ENCODE peak calls at places on chromosome 21, in seven cellular contexts. H is ovary, K is stomach, R is H1, E is lower leg skin, N is uterus, B is A549. J is an unnamed sample.

GRCh38 chr21:27480841-27481261 is 514.0 kb upstream of the ADAMTS5 start:
- DNase-seq in H (no peak), K (no peak), R (no peak), E (no peak), N (no peak), B (no peak), J (no peak)

GRCh38 chr21:43916691-43917514 is 51.9 kb downstream of the AGPAT3 start:
- DNase-seq in H (no peak), K (no peak), R (peak), E (no peak), N (no peak), B (no peak), J (no peak)

GRCh38 chr21:25560151-25560783 is 47.0 kb downstream of the MRPL39 start:
- DNase-seq in H (no peak), K (no peak), R (no peak), E (no peak), N (no peak), B (no peak), J (no peak)

GRCh38 chr21:31108969-31109368 is 70.7 kb upstream of the KRTAP19-8 start:
- DNase-seq in H (no peak), K (no peak), R (no peak), E (no peak), N (no peak), B (no peak), J (no peak)

GRCh38 chr21:38112219-38112789 is 144.5 kb upstream of the KCNJ15 start:
- DNase-seq in H (no peak), K (no peak), R (no peak), E (no peak), N (no peak), B (no peak), J (no peak)

GRCh38 chr21:34947122-34947534 is 102.0 kb downstream of the RUNX1 start:
- DNase-seq in H (no peak), K (no peak), R (no peak), E (no peak), N (no peak), B (no peak), J (no peak)

GRCh38 chr21:14088391-14088790 is 122.4 kb downstream of the LIPI start:
- DNase-seq in H (no peak), K (no peak), R (no peak), E (no peak), N (no peak), B (no peak), J (no peak)

GRCh38 chr21:42161957-42162681 is 56.8 kb upstream of the ABCG1 start:
- DNase-seq in H (no peak), K (no peak), R (no peak), E (no peak), N (no peak), B (no peak), J (no peak)

GRCh38 chr21:14616303-14617039 is 70.4 kb upstream of the SAMSN1 start:
- DNase-seq in H (no peak), K (no peak), R (no peak), E (no peak), N (no peak), B (no peak), J (no peak)

GRCh38 chr21:26449161-26449560 is 123.9 kb downstream of the CYYR1 start:
- DNase-seq in H (no peak), K (no peak), R (no peak), E (no peak), N (no peak), B (no peak), J (no peak)

GRCh38 chr21:38879912-38880577 is 74.3 kb downstream of the ETS2 start:
- DNase-seq in H (no peak), K (no peak), R (no peak), E (no peak), N (no peak), B (no peak), J (no peak)

GRCh38 chr21:38956006-38956405 is 150.3 kb downstream of the ETS2 start:
- DNase-seq in H (no peak), K (no peak), R (no peak), E (no peak), N (no peak), B (no peak), J (no peak)

GRCh38 chr21:40393091-40393490 is 453.9 kb downstream of the DSCAM start:
- DNase-seq in H (no peak), K (no peak), R (no peak), E (no peak), N (no peak), B (no peak), J (no peak)

GRCh38 chr21:32135401-32136363 is 143.2 kb downstream of the MIS18A start:
- DNase-seq in H (no peak), K (no peak), R (peak), E (no peak), N (no peak), B (no peak), J (no peak)

GRCh38 chr21:38797470-38797869 is 8.3 kb upstream of the ETS2 start:
- DNase-seq in H (no peak), K (no peak), R (no peak), E (no peak), N (no peak), B (peak), J (no peak)

GRCh38 chr21:37758997-37759396 is 157.3 kb downstream of the KCNJ6 start:
- DNase-seq in H (no peak), K (peak), R (peak), E (no peak), N (no peak), B (peak), J (no peak)

GRCh38 chr21:24147674-24148073 is 1459.6 kb downstream of the MRPL39 start:
- DNase-seq in H (no peak), K (no peak), R (no peak), E (no peak), N (no peak), B (no peak), J (no peak)

GRCh38 chr21:26098758-26099157 is 71.8 kb downstream of the APP start:
- DNase-seq in H (no peak), K (no peak), R (no peak), E (no peak), N (no peak), B (no peak), J (no peak)

DNA sequence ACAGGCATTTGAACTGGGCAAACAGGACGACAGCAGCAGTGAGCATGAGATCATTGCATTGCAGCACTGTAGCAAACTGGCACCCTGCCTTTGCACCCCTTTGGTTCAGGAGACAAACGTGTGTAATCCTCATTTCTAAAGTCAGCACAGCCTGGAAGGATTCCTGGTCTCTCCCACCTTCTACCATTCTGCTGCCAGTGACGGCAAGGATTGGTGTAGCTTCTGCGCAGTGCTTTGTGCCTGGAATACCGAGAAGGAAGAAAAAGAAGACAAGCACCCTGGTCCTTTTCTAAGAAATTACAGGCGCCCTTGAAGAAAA is 805.3 kb downstream of the USP25 start:
- DNase-seq in H (peak), K (peak), R (no peak), E (peak), N (peak), B (no peak), J (no peak)
- TF ChIP-seq POLR2A in H (peak), K (no peak), R (no peak), E (no peak), N (no peak), B (no peak), J (peak)

GRCh38 chr21:46190491-46191131 is 6.4 kb upstream of the SPATC1L start:
- DNase-seq in H (peak), K (no peak), R (no peak), E (peak), N (no peak), B (no peak), J (no peak)

GRCh38 chr21:46189959-46190490 is 5.8 kb upstream of the SPATC1L start:
- DNase-seq in H (peak), K (no peak), R (no peak), E (no peak), N (no peak), B (no peak), J (no peak)

GRCh38 chr21:46188226-46189212 is 4.3 kb upstream of the SPATC1L start:
- DNase-seq in H (peak), K (no peak), R (no peak), E (peak), N (peak), B (peak), J (no peak)

GRCh38 chr21:46187814-46188213 is 3.6 kb upstream of the SPATC1L start:
- DNase-seq in H (peak), K (no peak), R (no peak), E (no peak), N (no peak), B (no peak), J (no peak)

DNA sequence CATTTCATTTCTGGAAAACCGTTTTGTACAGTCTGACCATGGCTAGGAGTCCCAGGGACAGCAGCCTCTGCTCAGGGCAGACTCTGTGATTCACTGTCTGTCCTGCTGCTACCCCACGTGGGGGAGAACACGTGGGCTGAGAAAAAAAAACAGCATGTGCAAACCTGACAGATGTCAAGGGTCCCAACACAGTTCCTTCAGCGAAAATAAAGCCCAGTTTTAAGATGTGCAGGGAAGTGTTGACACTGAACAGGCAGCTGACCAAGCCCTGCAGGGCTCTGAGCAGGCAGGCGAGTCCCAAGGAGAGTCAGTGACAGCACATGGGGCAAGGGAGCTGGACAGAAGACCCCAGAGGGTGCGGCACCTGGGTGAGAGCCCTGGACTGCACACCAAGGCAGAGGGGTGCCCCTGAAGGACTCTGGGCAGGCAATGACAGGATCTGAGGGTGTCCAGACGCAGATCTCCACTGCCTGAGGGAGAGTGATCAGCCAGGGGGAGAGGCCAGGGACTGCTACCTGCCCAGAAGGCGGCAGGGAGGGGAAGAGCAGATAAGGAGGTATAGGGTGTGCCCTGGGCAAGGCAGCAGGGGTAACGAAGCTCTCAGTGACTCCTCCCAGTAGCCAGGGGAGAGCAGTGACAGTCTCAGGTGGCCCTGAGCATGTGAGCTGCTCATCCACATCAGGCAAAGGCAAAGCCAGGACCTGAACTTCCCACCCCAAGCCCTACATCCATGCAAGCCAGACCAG is 5.1 kb upstream of the SPATC1L start:
- DNase-seq in H (peak), K (no peak), R (no peak), E (no peak), N (no peak), B (no peak), J (no peak)
- TF ChIP-seq POLR2A in H (no peak), K (no peak), R (no peak), E (no peak), N (no peak), B (no peak), J (no peak)

GRCh38 chr21:45326169-45326833 is 38.6 kb upstream of the POFUT2 start:
- DNase-seq in H (peak), K (no peak), R (no peak), E (no peak), N (no peak), B (no peak), J (no peak)
- TF ChIP-seq POLR2A in H (no peak), K (no peak), R (no peak), E (no peak), N (no peak), B (no peak), J (no peak)

DNA sequence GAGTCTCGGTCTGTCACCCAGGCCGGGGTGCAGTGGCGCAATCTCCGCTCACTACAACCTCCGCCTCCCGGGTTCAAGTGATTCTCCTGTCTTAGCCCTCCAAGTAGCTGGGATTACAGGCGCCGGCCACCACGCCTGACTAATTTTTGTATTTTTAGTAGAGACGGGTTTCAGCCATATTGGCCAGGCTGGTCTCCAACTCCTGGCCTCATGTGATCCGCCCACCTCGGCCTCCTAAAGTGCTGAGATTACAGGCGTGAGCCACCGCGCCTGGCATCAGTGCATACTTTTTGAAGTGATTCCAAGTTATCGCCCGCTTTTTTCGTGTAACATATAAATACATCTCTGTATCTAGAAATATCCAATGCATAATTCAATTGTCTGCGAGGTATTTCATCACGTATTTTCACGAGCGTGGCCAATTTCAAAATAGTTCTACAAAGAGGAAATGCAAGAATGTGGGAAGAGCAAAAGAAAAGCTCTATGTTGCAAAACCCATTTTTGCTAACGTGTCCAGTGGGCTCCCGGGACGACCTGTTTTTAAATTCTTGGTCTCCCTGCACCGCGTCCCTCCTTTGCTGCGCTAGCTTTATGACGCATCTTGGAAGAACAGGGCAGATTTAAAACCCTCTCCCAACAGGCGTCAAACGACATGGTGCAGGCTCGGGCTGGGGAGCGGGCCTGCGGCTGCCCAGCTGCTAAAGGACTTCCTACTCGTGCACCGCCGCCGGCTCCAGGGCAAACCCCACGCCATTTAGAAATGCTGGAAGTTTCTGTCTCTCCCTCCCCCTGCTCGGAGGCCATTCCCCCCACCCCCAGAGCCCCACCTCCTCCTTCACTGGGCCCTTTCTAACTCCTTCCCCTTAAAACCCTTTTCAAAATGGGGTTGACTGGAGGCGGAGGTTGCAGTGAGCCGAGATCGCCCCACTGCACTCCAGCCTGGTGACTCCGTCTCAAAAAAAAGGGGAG is 918 bp upstream of the IFNGR2 start:
- DNase-seq in H (peak), K (peak), R (peak), E (peak), N (peak), B (peak), J (no peak)
- TF ChIP-seq POLR2A in H (no peak), K (no peak), R (no peak), E (no peak), N (peak), B (no peak), J (peak)

GRCh38 chr21:28674807-28675206 is 317.9 kb downstream of the LTN1 start:
- DNase-seq in H (no peak), K (no peak), R (no peak), E (no peak), N (no peak), B (no peak), J (no peak)
- TF ChIP-seq POLR2A in H (no peak), K (no peak), R (no peak), E (no peak), N (no peak), B (no peak), J (no peak)